ENCODE peak calls at places on chromosomes 4 and X, in five cellular contexts. A, R, X, G and U are unnamed samples.

GRCh38 chrX:113124693-113125092 is 284.1 kb upstream of the AMOT start:
- DNase-seq in A (no peak), R (no peak), X (no peak), G (no peak), U (no peak)

GRCh38 chrX:72105436-72105835 is 26.3 kb downstream of the RTL5 start:
- DNase-seq in A (no peak), R (no peak), X (no peak), G (no peak), U (no peak)

GRCh38 chr4:153570228-153570973 is 104.2 kb downstream of the TMEM131L start:
- DNase-seq in A (no peak), R (no peak), X (no peak), G (no peak), U (no peak)

GRCh38 chr4:37970702-37971101 is 10.5 kb downstream of the PTTG2 start:
- DNase-seq in A (no peak), R (peak; percentile 47), X (no peak), G (peak; percentile 78), U (no peak)

GRCh38 chrX:2645563-2645962 is 45.5 kb upstream of the CD99 start:
- DNase-seq in A (no peak), R (no peak), X (no peak), G (no peak), U (no peak)

GRCh38 chrX:38806875-38807601 is 5.8 kb downstream of the MID1IP1 start:
- DNase-seq in A (no peak), R (no peak), X (no peak), G (no peak), U (no peak)

GRCh38 chr4:154164931-154165839 is 326.4 kb downstream of the DCHS2 start:
- DNase-seq in A (peak; percentile 99), R (no peak), X (no peak), G (peak; percentile 98), U (no peak)

GRCh38 chr4:93731448-93731847 is 97.1 kb upstream of the ATOH1 start:
- DNase-seq in A (no peak), R (no peak), X (no peak), G (peak; percentile 12), U (no peak)

GRCh38 chr4:7423801-7424552 is 10.8 kb downstream of the PSAPL1 start:
- DNase-seq in A (no peak), R (no peak), X (peak; percentile 16), G (no peak), U (no peak)

GRCh38 chrX:53190363-53190960 is 34.5 kb downstream of the KDM5C start:
- DNase-seq in A (no peak), R (no peak), X (no peak), G (no peak), U (no peak)

GRCh38 chr4:184895012-184895795 is 69.4 kb upstream of the ACSL1 start:
- DNase-seq in A (no peak), R (no peak), X (no peak), G (no peak), U (no peak)

GRCh38 chrX:40098264-40099045 is 697 bp upstream of the BCOR start:
- DNase-seq in A (no peak), R (no peak), X (peak; percentile 52), G (peak; percentile 67), U (no peak)

GRCh38 chrX:75603833-75604232 is 81.0 kb upstream of the ZDHHC15 start:
- DNase-seq in A (no peak), R (no peak), X (no peak), G (peak; percentile 13), U (peak; percentile 0)

GRCh38 chrX:70219938-70220764 is 14.3 kb upstream of the AWAT1 start:
- DNase-seq in A (no peak), R (no peak), X (no peak), G (no peak), U (no peak)

GRCh38 chr4:129929052-129929451 is 833.1 kb downstream of the C4orf33 start:
- DNase-seq in A (no peak), R (no peak), X (no peak), G (no peak), U (no peak)

GRCh38 chr4:140884431-140885058 is 128.4 kb upstream of the TBC1D9 start:
- DNase-seq in A (peak; percentile 55), R (no peak), X (no peak), G (peak; percentile 78), U (peak; percentile 8)

GRCh38 chr4:6422105-6422504 is 50.3 kb downstream of the PPP2R2C start:
- DNase-seq in A (no peak), R (no peak), X (no peak), G (no peak), U (no peak)

GRCh38 chrX:148588649-148589310 is 88.4 kb downstream of the AFF2 start:
- DNase-seq in A (no peak), R (no peak), X (no peak), G (no peak), U (no peak)

GRCh38 chrX:6849711-6850415 is 297.6 kb upstream of the STS start:
- DNase-seq in A (no peak), R (no peak), X (no peak), G (peak; percentile 56), U (no peak)

GRCh38 chr4:82885410-82885809 is 5.5 kb downstream of the SEC31A start:
- DNase-seq in A (no peak), R (no peak), X (no peak), G (no peak), U (no peak)

GRCh38 chrX:53357799-53358530 is 64.5 kb downstream of the SMC1A start:
- DNase-seq in A (no peak), R (no peak), X (peak; percentile 28), G (peak; percentile 37), U (no peak)

GRCh38 chrX:20995829-20996228 is 378.4 kb upstream of the CNKSR2 start:
- DNase-seq in A (no peak), R (no peak), X (no peak), G (no peak), U (no peak)

GRCh38 chr4:94403735-94404134 is 48.0 kb upstream of the PDLIM5 start:
- DNase-seq in A (no peak), R (no peak), X (no peak), G (no peak), U (no peak)

GRCh38 chrX:44997888-44998287 is 124.9 kb downstream of the KDM6A start:
- DNase-seq in A (no peak), R (no peak), X (no peak), G (no peak), U (no peak)

GRCh38 chrX:134144231-134144630 is 92.8 kb upstream of the CCDC160 start:
- DNase-seq in A (no peak), R (no peak), X (no peak), G (peak; percentile 3), U (no peak)

GRCh38 chr4:38133711-38134480 is 173.7 kb downstream of the PTTG2 start:
- DNase-seq in A (no peak), R (no peak), X (no peak), G (no peak), U (no peak)

GRCh38 chrX:40877869-40878268 is 142.5 kb upstream of the MED14 start:
- DNase-seq in A (no peak), R (no peak), X (no peak), G (peak; percentile 37), U (peak; percentile 16)

GRCh38 chr4:145609494-145610427 is 9.4 kb upstream of the MMAA start:
- DNase-seq in A (peak; percentile 28), R (peak; percentile 44), X (peak; percentile 51), G (peak; percentile 72), U (no peak)

GRCh38 chr4:147173317-147173716 is 227.7 kb upstream of the TTC29 start:
- DNase-seq in A (no peak), R (no peak), X (no peak), G (no peak), U (no peak)

GRCh38 chr4:101987623-101988243 is 197.2 kb downstream of the BANK1 start:
- DNase-seq in A (no peak), R (no peak), X (no peak), G (no peak), U (no peak)

GRCh38 chr4:159016527-159017137 is 86.2 kb upstream of the RAPGEF2 start:
- DNase-seq in A (no peak), R (no peak), X (no peak), G (peak; percentile 26), U (no peak)